ENCODE peak calls at places on chromosomes 1 and 21, in seven cellular contexts. Y is CD4-positive, CD25-positive, alpha-beta regulatory T cell; D is dorsolateral prefrontal cortex; I is PC-9; X is fibroblast of lung; E is effector memory CD4-positive, alpha-beta T cell; L is CD8-positive, alpha-beta T cell. V is an unnamed sample.

GRCh38 chr1:23960291-23960718 is 677 bp downstream of the PNRC2 start:
- DNase-seq in Y (no peak), D (no peak), I (no peak), X (no peak), E (no peak), L (no peak), V (no peak)

GRCh38 chr1:8284167-8284566 is 33.7 kb upstream of the SLC45A1 start:
- DNase-seq in Y (no peak), D (no peak), I (no peak), X (peak), E (no peak), L (no peak), V (no peak)

GRCh38 chr1:58781541-58782307 is 2.1 kb downstream of the JUN start:
- DNase-seq in Y (peak), D (peak), I (peak), X (peak), E (peak), L (peak), V (peak)

GRCh38 chr1:13667696-13668095 is 32.3 kb upstream of the PRDM2 start:
- DNase-seq in Y (no peak), D (no peak), I (no peak), X (no peak), E (no peak), L (no peak), V (no peak)

GRCh38 chr1:201885531-201886075 is 3.1 kb upstream of the SHISA4 start:
- DNase-seq in Y (no peak), D (peak), I (peak), X (peak), E (no peak), L (no peak), V (no peak)

GRCh38 chr1:10904396-10905358 is 107.8 kb upstream of the TARDBP start:
- DNase-seq in Y (peak), D (no peak), I (no peak), X (peak), E (no peak), L (peak), V (peak)

GRCh38 chr1:175150596-175151319 is 41.8 kb downstream of the KIAA0040 start:
- DNase-seq in Y (no peak), D (no peak), I (no peak), X (no peak), E (no peak), L (no peak), V (no peak)

GRCh38 chr1:172135076-172135672 is 285.3 kb upstream of the C1orf105 start:
- DNase-seq in Y (peak), D (no peak), I (no peak), X (no peak), E (no peak), L (no peak), V (peak)

GRCh38 chr1:92230736-92231135 is 13.0 kb downstream of the C1orf146 start:
- DNase-seq in Y (no peak), D (no peak), I (no peak), X (no peak), E (no peak), L (no peak), V (no peak)

GRCh38 chr21:34845521-34846213 is 176.9 kb downstream of the CLIC6 start:
- DNase-seq in Y (peak), D (no peak), I (peak), X (peak), E (peak), L (no peak), V (no peak)

GRCh38 chr1:228084325-228084724 is 1.8 kb downstream of the ARF1 start:
- DNase-seq in Y (no peak), D (no peak), I (no peak), X (peak), E (no peak), L (no peak), V (no peak)

GRCh38 chr1:15799004-15799867 is 8.2 kb downstream of the UQCRHL start:
- DNase-seq in Y (no peak), D (no peak), I (peak), X (peak), E (no peak), L (no peak), V (no peak)

DNA sequence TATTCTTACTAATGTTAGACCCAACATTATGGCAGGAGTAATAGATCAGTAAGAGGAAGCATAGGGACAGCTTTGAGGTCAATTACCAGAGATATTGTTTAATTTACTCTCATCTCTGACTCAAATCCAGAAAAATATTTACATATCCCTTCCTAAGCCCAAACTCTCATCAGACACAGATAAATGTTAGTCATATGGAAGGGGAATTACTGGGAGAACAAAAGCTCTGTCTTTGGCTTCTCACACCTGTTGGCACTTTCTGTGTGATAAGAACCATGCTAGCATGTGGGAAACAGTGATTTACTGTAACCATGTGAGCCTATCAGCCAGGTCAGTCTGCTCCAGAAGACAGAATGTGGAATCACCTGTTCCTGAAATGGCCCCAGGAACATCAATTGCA is 72.4 kb downstream of the DUSP10 start:
- DNase-seq in Y (no peak), D (no peak), I (no peak), X (no peak), E (no peak), L (no peak), V (no peak)
- H3K27ac ChIP-seq in Y (no peak), D (no peak), I (no peak), X (no peak), E (no peak), L (no peak), V (no peak)

GRCh38 chr1:162535501-162535900 is 26.0 kb upstream of the UAP1 start:
- DNase-seq in Y (no peak), D (no peak), I (no peak), X (no peak), E (no peak), L (no peak), V (no peak)

GRCh38 chr1:162538815-162539431 is 22.6 kb upstream of the UAP1 start:
- DNase-seq in Y (peak), D (no peak), I (peak), X (peak), E (no peak), L (no peak), V (no peak)

GRCh38 chr1:162541619-162542141 is 19.8 kb upstream of the UAP1 start:
- DNase-seq in Y (no peak), D (no peak), I (peak), X (peak), E (no peak), L (no peak), V (no peak)

GRCh38 chr1:162537216-162537615 is 24.3 kb upstream of the UAP1 start:
- DNase-seq in Y (no peak), D (no peak), I (no peak), X (no peak), E (no peak), L (no peak), V (no peak)

DNA sequence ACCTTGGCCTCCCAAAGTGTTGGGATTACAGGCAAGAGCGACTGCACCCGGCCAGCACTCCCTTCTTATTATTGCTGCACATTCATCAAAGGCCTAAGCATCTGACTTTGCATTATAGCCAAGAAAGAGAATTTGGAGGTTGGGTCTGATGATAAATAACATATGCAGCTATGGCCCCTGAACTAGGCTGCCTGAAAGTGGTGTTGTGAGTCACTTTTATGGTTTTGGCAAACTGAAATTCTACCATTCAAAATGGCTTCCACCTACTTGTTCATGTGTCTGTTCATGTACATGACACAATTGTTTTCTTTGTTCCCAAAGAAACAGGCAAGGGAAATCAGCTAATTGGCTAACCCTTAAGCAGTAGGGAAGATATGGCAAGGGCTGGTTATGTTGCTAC is 25.0 kb upstream of the UAP1 start:
- DNase-seq in Y (peak), D (no peak), I (no peak), X (peak), E (no peak), L (no peak), V (no peak)
- H3K27ac ChIP-seq in Y (no peak), D (no peak), I (no peak), X (peak), E (no peak), L (no peak), V (no peak)

GRCh38 chr1:56854521-56855099 is at the start of gene C8A:
- DNase-seq in Y (no peak), D (no peak), I (no peak), X (no peak), E (no peak), L (no peak), V (no peak)
- H3K27ac ChIP-seq in Y (no peak), D (no peak), I (no peak), X (no peak), E (no peak), L (no peak), V (no peak)

DNA sequence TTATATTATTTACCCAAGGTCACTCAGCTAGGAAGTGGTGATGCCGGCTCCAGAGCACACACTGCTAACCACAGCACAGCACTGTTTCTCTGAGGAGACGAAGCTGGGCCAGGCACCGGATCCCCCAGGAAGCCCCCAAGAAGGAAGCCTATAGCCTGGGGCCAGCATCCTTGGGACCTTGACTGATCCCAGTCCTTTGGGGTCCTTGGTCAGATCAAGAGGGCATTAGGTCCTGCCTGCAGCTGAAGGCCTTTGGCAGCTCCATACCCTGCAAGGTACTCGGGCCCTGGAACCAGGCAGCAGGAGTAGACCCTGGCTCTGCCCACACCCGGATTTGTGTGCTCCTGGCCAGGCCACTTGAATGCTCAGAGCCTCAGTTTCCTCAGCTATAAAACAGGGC is 128.0 kb downstream of the LACTBL1 start:
- DNase-seq in Y (no peak), D (no peak), I (no peak), X (no peak), E (no peak), L (no peak), V (no peak)
- H3K27ac ChIP-seq in Y (no peak), D (no peak), I (no peak), X (no peak), E (no peak), L (no peak), V (no peak)

DNA sequence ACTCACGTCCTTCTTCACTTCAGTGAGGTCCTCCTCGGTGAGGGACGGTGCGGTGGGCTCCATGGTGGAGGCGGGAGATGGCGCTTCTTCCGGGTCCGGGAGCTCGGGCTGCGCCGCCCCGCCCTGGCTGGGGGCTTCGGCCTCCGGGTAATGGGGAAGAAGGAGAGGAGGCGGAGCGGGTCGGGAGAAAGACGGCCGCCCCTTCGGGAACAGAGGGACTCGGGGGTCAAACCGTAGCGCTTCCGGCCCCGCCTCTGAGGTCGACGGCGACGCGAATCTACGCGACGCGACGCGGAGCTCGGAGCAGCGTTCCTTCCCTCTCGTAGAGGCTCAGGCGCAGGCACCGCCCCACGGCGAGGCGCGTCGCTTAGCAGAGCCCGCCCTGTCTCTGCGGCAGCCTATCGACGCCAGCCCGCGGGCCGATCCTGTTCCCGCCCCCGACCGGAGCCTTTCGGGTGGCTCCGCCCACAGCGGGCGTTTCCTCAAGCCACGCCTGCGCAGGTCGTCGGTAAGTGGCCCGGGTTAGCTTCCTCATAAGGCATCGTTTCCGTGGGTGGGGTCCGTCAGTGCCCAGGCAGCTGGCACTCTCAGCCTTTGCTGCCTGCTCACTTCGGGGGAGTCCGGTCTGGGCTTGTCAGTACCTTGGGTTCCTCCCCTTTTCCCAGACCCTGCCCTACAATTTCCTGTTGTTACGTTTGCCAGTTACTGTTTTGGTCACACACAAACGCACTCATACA is at the start of gene BCL10:
- DNase-seq in Y (peak), D (peak), I (peak), X (peak), E (peak), L (peak), V (peak)
- H3K27ac ChIP-seq in Y (peak), D (peak), I (peak), X (peak), E (peak), L (peak), V (peak)

GRCh38 chr1:156077430-156077760 is 4.9 kb downstream of the MEX3A start:
- DNase-seq in Y (no peak), D (no peak), I (no peak), X (no peak), E (no peak), L (no peak), V (no peak)

GRCh38 chr1:156075775-156076204 is 6.5 kb downstream of the MEX3A start:
- DNase-seq in Y (no peak), D (no peak), I (no peak), X (no peak), E (no peak), L (no peak), V (no peak)

GRCh38 chr1:156078728-156079127 is 3.5 kb downstream of the MEX3A start:
- DNase-seq in Y (no peak), D (no peak), I (no peak), X (no peak), E (no peak), L (no peak), V (no peak)

GRCh38 chr1:156075158-156075557 is 7.1 kb downstream of the MEX3A start:
- DNase-seq in Y (no peak), D (no peak), I (no peak), X (no peak), E (no peak), L (no peak), V (no peak)

GRCh38 chr1:156076609-156077429 is 5.4 kb downstream of the MEX3A start:
- DNase-seq in Y (no peak), D (no peak), I (no peak), X (peak), E (no peak), L (no peak), V (no peak)
- H3K27ac ChIP-seq in Y (no peak), D (no peak), I (no peak), X (no peak), E (no peak), L (no peak), V (no peak)

DNA sequence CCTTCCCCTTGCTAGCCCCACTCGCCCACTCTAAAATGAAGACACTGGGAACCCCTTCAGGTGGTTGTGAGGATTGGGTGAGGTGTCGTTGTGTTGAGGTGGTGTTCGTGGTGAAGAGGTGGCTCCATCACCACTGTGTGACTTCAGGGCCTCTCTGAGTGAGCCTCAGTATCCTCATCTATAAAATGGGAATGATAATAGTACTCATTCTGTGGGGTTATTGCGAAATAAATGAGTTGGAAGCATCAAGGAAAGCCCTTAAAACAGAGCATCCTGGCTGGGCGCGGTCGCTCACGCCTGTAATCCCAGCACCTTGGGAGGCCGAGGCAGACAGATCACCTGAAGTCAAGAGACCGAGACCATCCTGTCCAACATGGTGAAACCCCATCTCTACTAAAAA is 6.7 kb upstream of the MARCKSL1 start:
- DNase-seq in Y (no peak), D (no peak), I (no peak), X (no peak), E (no peak), L (no peak), V (no peak)
- H3K27ac ChIP-seq in Y (no peak), D (peak), I (no peak), X (no peak), E (no peak), L (no peak), V (no peak)

DNA sequence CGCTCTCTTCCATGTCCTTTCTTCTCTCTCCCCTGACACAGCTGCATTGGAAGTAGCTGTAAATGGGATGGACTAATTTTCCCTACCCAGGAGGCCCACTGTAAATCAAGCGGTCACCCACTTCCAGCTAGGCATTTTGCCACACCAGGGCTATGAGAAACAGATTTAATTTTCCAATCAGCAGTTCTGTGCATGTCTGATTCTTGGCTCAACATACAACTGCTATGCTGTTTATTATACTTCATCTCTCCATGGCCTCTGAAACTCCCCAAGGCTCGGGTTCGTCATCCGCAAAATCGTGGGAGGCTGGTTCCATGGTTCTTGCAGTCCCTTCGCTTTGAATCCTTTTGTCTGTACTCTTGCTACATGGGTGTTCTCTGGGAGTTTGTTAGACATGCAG is 190.3 kb downstream of the GABPA start:
- DNase-seq in Y (no peak), D (no peak), I (no peak), X (no peak), E (no peak), L (no peak), V (no peak)
- H3K27ac ChIP-seq in Y (no peak), D (peak), I (no peak), X (no peak), E (no peak), L (no peak), V (no peak)